ENCODE peak calls at places on chromosomes 7 and 10, in eight cellular contexts. J is uterus; O is CD8-positive, alpha-beta memory T cell; I is anterior cingulate cortex; Q is NCI-H345; Y is stimulated activated CD4-positive, alpha-beta T cell treated with anti-CD3 and anti-CD28 coated beads, TNF-alpha, amount 100 ng/mL, for 4 hours; F is activated CD4-positive, CD25-positive, alpha-beta regulatory T cell; B is ELF-1. C is an unnamed sample.

GRCh38 chr7:156764016-156764669 is 123.6 kb downstream of the RNF32 start:
- DNase-seq in J (peak; percentile 18), O (no peak), I (peak; percentile 12), Q (peak; percentile 56), Y (no peak), F (no peak), B (peak; percentile 32), C (no peak)

GRCh38 chr10:4588824-4589223 is 237.2 kb upstream of the AKR1E2 start:
- DNase-seq in J (no peak), O (no peak), I (no peak), Q (no peak), Y (no peak), F (no peak), B (no peak), C (no peak)

GRCh38 chr7:28411876-28412662 is at the start of gene CREB5:
- DNase-seq in J (no peak), O (no peak), I (no peak), Q (no peak), Y (no peak), F (no peak), B (no peak), C (no peak)

GRCh38 chr10:29056729-29057128 is 232.1 kb upstream of the LYZL1 start:
- DNase-seq in J (no peak), O (no peak), I (no peak), Q (no peak), Y (no peak), F (no peak), B (no peak), C (no peak)

GRCh38 chr7:30710669-30711068 is 28.4 kb upstream of the CRHR2 start:
- DNase-seq in J (no peak), O (no peak), I (no peak), Q (no peak), Y (no peak), F (no peak), B (no peak), C (no peak)

GRCh38 chr7:38929460-38930171 is 20.6 kb upstream of the VPS41 start:
- DNase-seq in J (no peak), O (no peak), I (no peak), Q (no peak), Y (no peak), F (no peak), B (no peak), C (no peak)

GRCh38 chr7:20595971-20596370 is 19.5 kb upstream of the ABCB5 start:
- DNase-seq in J (no peak), O (no peak), I (no peak), Q (no peak), Y (no peak), F (no peak), B (no peak), C (no peak)

GRCh38 chr7:141185369-141185967 is 111.6 kb downstream of the TMEM178B start:
- DNase-seq in J (no peak), O (no peak), I (no peak), Q (no peak), Y (no peak), F (no peak), B (no peak), C (no peak)

GRCh38 chr10:49594594-49594993 is 15.5 kb upstream of the SLC18A3 start:
- DNase-seq in J (no peak), O (no peak), I (peak; percentile 25), Q (peak; percentile 35), Y (no peak), F (no peak), B (peak; percentile 66), C (peak; percentile 41)

GRCh38 chr7:99188221-99188620 is 19.7 kb downstream of the KPNA7 start:
- DNase-seq in J (no peak), O (no peak), I (no peak), Q (no peak), Y (no peak), F (no peak), B (no peak), C (no peak)

GRCh38 chr7:149787428-149788299 is 14.3 kb upstream of the ZNF467 start:
- DNase-seq in J (no peak), O (no peak), I (no peak), Q (peak; percentile 63), Y (no peak), F (no peak), B (peak; percentile 68), C (no peak)

GRCh38 chr7:80279760-80280159 is 145.1 kb downstream of the GNAI1 start:
- DNase-seq in J (peak; percentile 40), O (no peak), I (no peak), Q (no peak), Y (no peak), F (no peak), B (no peak), C (no peak)

GRCh38 chr7:155763721-155764431 is 48.4 kb downstream of the SHH start:
- DNase-seq in J (no peak), O (peak; percentile 60), I (no peak), Q (no peak), Y (peak; percentile 7), F (no peak), B (no peak), C (no peak)

GRCh38 chr7:101085000-101085948 is at the start of gene TRIM56:
- DNase-seq in J (peak; percentile 86), O (peak; percentile 76), I (peak; percentile 50), Q (no peak), Y (peak; percentile 60), F (peak; percentile 38), B (peak; percentile 96), C (peak; percentile 58)

GRCh38 chr7:5532520-5533335 is 109.1 kb upstream of the TNRC18 start:
- DNase-seq in J (peak; percentile 81), O (peak; percentile 52), I (no peak), Q (no peak), Y (no peak), F (no peak), B (peak; percentile 82), C (peak; percentile 28)

GRCh38 chr7:114889646-114890285 is 32.1 kb upstream of the MDFIC start:
- DNase-seq in J (no peak), O (no peak), I (no peak), Q (peak; percentile 2), Y (no peak), F (no peak), B (no peak), C (no peak)

GRCh38 chr7:22109761-22110160 is 164.1 kb upstream of the CDCA7L start:
- DNase-seq in J (no peak), O (no peak), I (peak; percentile 20), Q (peak; percentile 7), Y (no peak), F (no peak), B (peak; percentile 71), C (peak; percentile 35)

GRCh38 chr7:155848691-155849690 is 36.7 kb upstream of the SHH start:
- DNase-seq in J (no peak), O (no peak), I (no peak), Q (peak; percentile 71), Y (no peak), F (no peak), B (no peak), C (no peak)

GRCh38 chr10:80612261-80612660 is 74.6 kb downstream of the SH2D4B start:
- DNase-seq in J (no peak), O (no peak), I (no peak), Q (peak; percentile 61), Y (no peak), F (no peak), B (no peak), C (no peak)

GRCh38 chr7:22697322-22697859 is 29.6 kb upstream of the IL6 start:
- DNase-seq in J (no peak), O (no peak), I (no peak), Q (no peak), Y (no peak), F (no peak), B (no peak), C (no peak)